ENCODE peak calls at places on chromosomes 6 and 20, in six cellular contexts. One of them, this sample, is unnamed. For H3K4me1, the result is how much of the 10 kb centered on the place peaks cover.

GRCh38 chr20:32505723-32506473 is 79.2 kb downstream of the NOL4L start:
- DNase-seq in psoas muscle: no peak
- DNase-seq in adipocyte: no peak
- DNase-seq in astrocyte: no peak
- DNase-seq in ovary: no peak
- DNase-seq in Karpas-422: no peak
- DNase-seq in this sample: no peak

GRCh38 chr6:35294308-35294945 is 3.2 kb upstream of the DEF6 start:
- DNase-seq in psoas muscle: peak
- DNase-seq in adipocyte: peak
- DNase-seq in astrocyte: no peak
- DNase-seq in ovary: no peak
- DNase-seq in Karpas-422: peak
- DNase-seq in this sample: peak

GRCh38 chr6:133512410-133513016 is 271.4 kb downstream of the EYA4 start:
- DNase-seq in psoas muscle: no peak
- DNase-seq in adipocyte: peak
- DNase-seq in astrocyte: peak
- DNase-seq in ovary: peak
- DNase-seq in Karpas-422: peak
- DNase-seq in this sample: peak

GRCh38 chr6:100269189-100269588 is 195.5 kb downstream of the SIM1 start:
- DNase-seq in psoas muscle: no peak
- DNase-seq in adipocyte: peak
- DNase-seq in astrocyte: peak
- DNase-seq in ovary: no peak
- DNase-seq in Karpas-422: no peak
- DNase-seq in this sample: no peak

GRCh38 chr6:51936536-51936935 is 150.9 kb downstream of the PKHD1 start:
- DNase-seq in psoas muscle: no peak
- DNase-seq in adipocyte: no peak
- DNase-seq in astrocyte: no peak
- DNase-seq in ovary: no peak
- DNase-seq in Karpas-422: no peak
- DNase-seq in this sample: no peak

GRCh38 chr20:36084897-36085617 is 69.5 kb upstream of the EPB41L1 start:
- DNase-seq in psoas muscle: no peak
- DNase-seq in adipocyte: no peak
- DNase-seq in astrocyte: peak
- DNase-seq in ovary: no peak
- DNase-seq in Karpas-422: no peak
- DNase-seq in this sample: no peak

GRCh38 chr6:108565893-108566292 is 5.2 kb downstream of the FOXO3 start:
- DNase-seq in psoas muscle: no peak
- DNase-seq in adipocyte: peak
- DNase-seq in astrocyte: peak
- DNase-seq in ovary: peak
- DNase-seq in Karpas-422: peak
- DNase-seq in this sample: no peak

GRCh38 chr6:105651969-105652368 is 249.1 kb upstream of the PREP start:
- DNase-seq in psoas muscle: no peak
- DNase-seq in adipocyte: no peak
- DNase-seq in astrocyte: no peak
- DNase-seq in ovary: no peak
- DNase-seq in Karpas-422: peak
- DNase-seq in this sample: no peak

GRCh38 chr6:137873273-137873762 is 6.3 kb downstream of the TNFAIP3 start:
- DNase-seq in psoas muscle: peak
- DNase-seq in adipocyte: peak
- DNase-seq in astrocyte: peak
- DNase-seq in ovary: peak
- DNase-seq in Karpas-422: no peak
- DNase-seq in this sample: peak

GRCh38 chr6:52958546-52959255 is 36.4 kb downstream of the GSTA4 start:
- DNase-seq in psoas muscle: no peak
- DNase-seq in adipocyte: no peak
- DNase-seq in astrocyte: no peak
- DNase-seq in ovary: no peak
- DNase-seq in Karpas-422: no peak
- DNase-seq in this sample: no peak

GRCh38 chr6:151299009-151299408 is 59.2 kb downstream of the AKAP12 start:
- DNase-seq in psoas muscle: no peak
- DNase-seq in adipocyte: no peak
- DNase-seq in astrocyte: no peak
- DNase-seq in ovary: no peak
- DNase-seq in Karpas-422: no peak
- DNase-seq in this sample: no peak

GRCh38 chr6:32664827-32665362 is 1.6 kb downstream of the HLA-DQB1 start:
- DNase-seq in psoas muscle: peak
- DNase-seq in adipocyte: peak
- DNase-seq in astrocyte: no peak
- DNase-seq in ovary: no peak
- DNase-seq in Karpas-422: peak
- DNase-seq in this sample: peak

GRCh38 chr6:119148102-119148824 is 69.8 kb upstream of the FAM184A start:
- DNase-seq in psoas muscle: no peak
- DNase-seq in adipocyte: peak
- DNase-seq in astrocyte: peak
- DNase-seq in ovary: peak
- DNase-seq in Karpas-422: peak
- DNase-seq in this sample: peak

GRCh38 chr6:164097557-164098398 is 683.3 kb downstream of the QKI start:
- DNase-seq in psoas muscle: peak
- DNase-seq in adipocyte: peak
- DNase-seq in astrocyte: peak
- DNase-seq in ovary: no peak
- DNase-seq in Karpas-422: no peak
- DNase-seq in this sample: no peak

GRCh38 chr6:125511809-125512341 is 210.1 kb upstream of the HDDC2 start:
- DNase-seq in psoas muscle: no peak
- DNase-seq in adipocyte: peak
- DNase-seq in astrocyte: peak
- DNase-seq in ovary: no peak
- DNase-seq in Karpas-422: no peak
- DNase-seq in this sample: no peak

GRCh38 chr6:5766260-5766659 is 240.5 kb downstream of the NRN1 start:
- DNase-seq in psoas muscle: no peak
- DNase-seq in adipocyte: peak
- DNase-seq in astrocyte: no peak
- DNase-seq in ovary: no peak
- DNase-seq in Karpas-422: peak
- DNase-seq in this sample: no peak

GRCh38 chr6:151900897-151901485 is 93.5 kb downstream of the ESR1 start:
- DNase-seq in psoas muscle: peak
- DNase-seq in adipocyte: no peak
- DNase-seq in astrocyte: no peak
- DNase-seq in ovary: no peak
- DNase-seq in Karpas-422: no peak
- DNase-seq in this sample: no peak

GRCh38 chr6:35073766-35074471 is 67.2 kb downstream of the TCP11 start:
- DNase-seq in psoas muscle: peak
- DNase-seq in adipocyte: no peak
- DNase-seq in astrocyte: no peak
- DNase-seq in ovary: no peak
- DNase-seq in Karpas-422: no peak
- DNase-seq in this sample: peak

GRCh38 chr6:6492675-6493074 is 95.8 kb upstream of the LY86 start:
- DNase-seq in psoas muscle: no peak
- DNase-seq in adipocyte: no peak
- DNase-seq in astrocyte: no peak
- DNase-seq in ovary: no peak
- DNase-seq in Karpas-422: no peak
- DNase-seq in this sample: no peak

GRCh38 chr6:113854531-113855499 is 2.3 kb upstream of the MARCKS start:
- DNase-seq in psoas muscle: peak
- DNase-seq in adipocyte: peak
- DNase-seq in astrocyte: peak
- DNase-seq in ovary: peak
- DNase-seq in Karpas-422: peak
- DNase-seq in this sample: peak

GRCh38 chr20:49446808-49447207 is 35.7 kb downstream of the KCNB1 start:
- DNase-seq in psoas muscle: peak
- DNase-seq in adipocyte: peak
- DNase-seq in astrocyte: peak
- DNase-seq in ovary: peak
- DNase-seq in Karpas-422: no peak
- DNase-seq in this sample: peak

GRCh38 chr6:89644864-89645263 is 6.3 kb upstream of the LYRM2 start:
- DNase-seq in psoas muscle: no peak
- DNase-seq in adipocyte: no peak
- DNase-seq in astrocyte: no peak
- DNase-seq in ovary: no peak
- DNase-seq in Karpas-422: no peak
- DNase-seq in this sample: no peak

GRCh38 chr6:71473908-71474307 is 185.3 kb downstream of the OGFRL1 start:
- DNase-seq in psoas muscle: peak
- DNase-seq in adipocyte: peak
- DNase-seq in astrocyte: peak
- DNase-seq in ovary: no peak
- DNase-seq in Karpas-422: no peak
- DNase-seq in this sample: peak

GRCh38 chr6:29834564-29835436 is 7.2 kb downstream of the HLA-G start:
- DNase-seq in psoas muscle: peak
- DNase-seq in adipocyte: peak
- DNase-seq in astrocyte: no peak
- DNase-seq in ovary: no peak
- DNase-seq in Karpas-422: peak
- DNase-seq in this sample: peak

GRCh38 chr6:20826378-20826777 is 292.1 kb downstream of the CDKAL1 start:
- DNase-seq in psoas muscle: no peak
- DNase-seq in adipocyte: peak
- DNase-seq in astrocyte: peak
- DNase-seq in ovary: no peak
- DNase-seq in Karpas-422: no peak
- DNase-seq in this sample: no peak

GRCh38 chr20:44187763-44188709 is 1.0 kb upstream of the JPH2 start:
- DNase-seq in psoas muscle: peak
- DNase-seq in adipocyte: peak
- DNase-seq in astrocyte: no peak
- DNase-seq in ovary: no peak
- DNase-seq in Karpas-422: no peak
- DNase-seq in this sample: peak

GRCh38 chr20:29878281-29878741 is 1379.2 kb upstream of the DEFB115 start:
- DNase-seq in psoas muscle: peak
- DNase-seq in adipocyte: no peak
- DNase-seq in astrocyte: no peak
- DNase-seq in ovary: no peak
- DNase-seq in Karpas-422: no peak
- DNase-seq in this sample: peak

GRCh38 chr6:17950095-17950494 is 37.3 kb downstream of the KIF13A start:
- DNase-seq in psoas muscle: no peak
- DNase-seq in adipocyte: no peak
- DNase-seq in astrocyte: no peak
- DNase-seq in ovary: no peak
- DNase-seq in Karpas-422: no peak
- DNase-seq in this sample: no peak

GRCh38 chr20:63488331-63489251 is 10.3 kb downstream of the EEF1A2 start:
- DNase-seq in psoas muscle: peak
- DNase-seq in adipocyte: no peak
- DNase-seq in astrocyte: no peak
- DNase-seq in ovary: no peak
- DNase-seq in Karpas-422: no peak
- DNase-seq in this sample: peak
- H3K4me1 ChIP-seq in psoas muscle: under half
- H3K4me1 ChIP-seq in adipocyte: under half
- H3K4me1 ChIP-seq in astrocyte: under half
- H3K4me1 ChIP-seq in ovary: under half
- H3K4me1 ChIP-seq in Karpas-422: under half
- H3K4me1 ChIP-seq in this sample: under half

GRCh38 chr20:1666802-1667201 is 9.2 kb upstream of the SIRPG start:
- DNase-seq in psoas muscle: no peak
- DNase-seq in adipocyte: no peak
- DNase-seq in astrocyte: no peak
- DNase-seq in ovary: no peak
- DNase-seq in Karpas-422: no peak
- DNase-seq in this sample: no peak
- H3K4me1 ChIP-seq in psoas muscle: under half
- H3K4me1 ChIP-seq in adipocyte: under half
- H3K4me1 ChIP-seq in astrocyte: under half
- H3K4me1 ChIP-seq in ovary: under half
- H3K4me1 ChIP-seq in Karpas-422: under half
- H3K4me1 ChIP-seq in this sample: under half

DNA sequence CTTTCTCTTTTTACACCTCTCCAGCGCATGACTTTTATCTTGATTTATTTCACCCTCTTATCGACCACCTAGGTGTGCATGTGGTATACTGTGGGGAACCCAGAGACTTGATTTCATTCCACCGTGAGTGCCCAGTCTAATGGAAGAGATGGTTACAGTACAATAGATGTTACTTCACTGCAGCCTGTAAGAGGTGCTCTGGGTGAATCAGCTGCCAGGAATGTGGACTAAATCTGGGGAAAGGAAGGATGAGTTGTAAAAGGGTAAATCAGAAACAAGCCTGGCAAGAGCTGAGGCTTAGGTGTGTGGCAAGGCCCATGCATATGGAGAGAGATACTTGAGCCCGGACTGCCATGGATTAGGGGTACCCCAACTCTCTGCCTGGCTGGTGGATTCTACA is 7.4 kb downstream of the STK35 start:
- DNase-seq in psoas muscle: no peak
- DNase-seq in adipocyte: peak
- DNase-seq in astrocyte: peak
- DNase-seq in ovary: no peak
- DNase-seq in Karpas-422: no peak
- DNase-seq in this sample: no peak
- H3K4me1 ChIP-seq in psoas muscle: half or more
- H3K4me1 ChIP-seq in adipocyte: under half
- H3K4me1 ChIP-seq in astrocyte: under half
- H3K4me1 ChIP-seq in ovary: under half
- H3K4me1 ChIP-seq in Karpas-422: under half
- H3K4me1 ChIP-seq in this sample: under half

DNA sequence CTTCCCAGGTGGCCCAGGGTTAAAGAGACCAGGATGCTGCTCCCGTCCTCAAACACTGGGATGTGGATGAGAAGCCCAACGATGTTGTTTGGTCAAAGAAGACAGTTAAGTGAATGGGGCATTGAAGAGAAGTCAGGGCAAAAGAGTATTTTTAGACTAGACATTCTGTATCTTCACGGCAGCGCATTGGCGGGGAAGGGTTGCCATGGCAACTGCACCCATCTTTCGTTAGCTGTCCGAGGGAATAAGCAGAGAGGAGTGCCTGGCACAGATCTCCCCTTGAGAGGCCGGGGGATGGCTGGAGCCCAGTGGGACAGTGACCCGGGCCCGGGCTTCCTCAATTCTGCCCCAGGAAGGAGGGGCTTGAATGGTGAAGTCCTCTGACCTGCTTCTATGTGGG is 56.4 kb upstream of the GPR31 start:
- DNase-seq in psoas muscle: no peak
- DNase-seq in adipocyte: no peak
- DNase-seq in astrocyte: no peak
- DNase-seq in ovary: no peak
- DNase-seq in Karpas-422: no peak
- DNase-seq in this sample: no peak
- H3K4me1 ChIP-seq in psoas muscle: under half
- H3K4me1 ChIP-seq in adipocyte: under half
- H3K4me1 ChIP-seq in astrocyte: under half
- H3K4me1 ChIP-seq in ovary: under half
- H3K4me1 ChIP-seq in Karpas-422: under half
- H3K4me1 ChIP-seq in this sample: under half